ENCODE peak calls at places on chromosomes 4 and X, in seven cellular contexts. D is endothelial cell of umbilical vein, Y is GM23338, Q is PC-9, E is fibroblast of lung, C is PC-3, X is DND-41. O is an unnamed sample.
A peak's percentile ranks its signal among the peaks of the same experiment; 100 is the strongest.

GRCh38 chrX:116417968-116418367 is 18.4 kb upstream of the SLC6A14 start:
- DNase-seq in E (no peak), X (no peak), C (peak; percentile 69), Q (no peak), D (no peak), Y (no peak), O (peak; percentile 43)

GRCh38 chr4:104967034-104967401 is 179.7 kb upstream of the TET2 start:
- DNase-seq in E (no peak), Q (peak; percentile 44), C (peak; percentile 78), X (no peak), D (no peak), Y (no peak), O (peak; percentile 40)

GRCh38 chr4:180932365-180933001 is 1310.7 kb upstream of the TENM3 start:
- DNase-seq in X (no peak), Q (no peak), C (no peak), E (no peak), D (no peak), Y (no peak), O (no peak)

GRCh38 chr4:84681488-84682274 is 98.8 kb downstream of the CDS1 start:
- DNase-seq in Q (peak; percentile 11), E (peak; percentile 90), X (peak; percentile 36), Y (no peak), D (peak; percentile 41), C (peak; percentile 40), O (peak; percentile 58)

GRCh38 chrX:15645266-15645665 is 19.3 kb downstream of the CLTRN start:
- DNase-seq in X (no peak), Q (no peak), C (peak; percentile 12), E (no peak), D (no peak), Y (peak; percentile 1), O (no peak)

GRCh38 chr4:88202443-88202842 is 44.0 kb upstream of the ABCG2 start:
- DNase-seq in D (no peak), C (no peak), E (no peak), Q (no peak), X (no peak), Y (peak; percentile 23), O (no peak)

GRCh38 chrX:97096385-97096784 is 212.7 kb downstream of the RPA4 start:
- DNase-seq in D (no peak), Q (no peak), Y (no peak), X (peak; percentile 59), C (no peak), E (no peak), O (no peak)

GRCh38 chrX:10972731-10973130 is 138.4 kb upstream of the HCCS start:
- DNase-seq in Y (no peak), D (no peak), Q (no peak), C (no peak), X (no peak), E (peak; percentile 87), O (no peak)

GRCh38 chr4:42617030-42617429 is 39.9 kb downstream of the ATP8A1 start:
- DNase-seq in X (no peak), Y (no peak), E (no peak), Q (no peak), D (no peak), C (no peak), O (no peak)

GRCh38 chrX:45850197-45850774 is 649.6 kb upstream of the DIPK2B start:
- DNase-seq in Y (peak; percentile 21), Q (peak; percentile 5), X (peak; percentile 39), E (peak; percentile 35), C (peak; percentile 45), D (peak; percentile 28), O (peak; percentile 46)

GRCh38 chrX:132732236-132732635 is 226.2 kb downstream of the HS6ST2 start:
- DNase-seq in E (no peak), Y (no peak), X (no peak), D (no peak), C (no peak), Q (no peak), O (no peak)

GRCh38 chr4:891747-892146 is 40.4 kb downstream of the GAK start:
- DNase-seq in Q (peak; percentile 7), E (no peak), X (peak; percentile 29), D (no peak), C (no peak), Y (peak; percentile 75), O (no peak)

GRCh38 chrX:47637546-47638195 is 7.9 kb upstream of the CFP start:
- DNase-seq in C (no peak), X (no peak), Q (no peak), E (peak; percentile 41), D (peak; percentile 86), Y (peak; percentile 72), O (no peak)

GRCh38 chr4:5957091-5957490 is 61.1 kb downstream of the C4orf50 start:
- DNase-seq in Q (no peak), Y (no peak), E (no peak), D (no peak), C (no peak), X (no peak), O (no peak)

GRCh38 chr4:80266267-80266901 is at the start of gene FGF5:
- DNase-seq in D (peak; percentile 38), C (peak; percentile 76), Q (peak; percentile 43), E (peak; percentile 94), Y (peak; percentile 53), X (no peak), O (peak; percentile 90)

GRCh38 chr4:183250831-183251230 is 69.2 kb downstream of the CLDN22 start:
- DNase-seq in C (no peak), X (no peak), D (no peak), Q (no peak), E (no peak), Y (no peak), O (no peak)

DNA sequence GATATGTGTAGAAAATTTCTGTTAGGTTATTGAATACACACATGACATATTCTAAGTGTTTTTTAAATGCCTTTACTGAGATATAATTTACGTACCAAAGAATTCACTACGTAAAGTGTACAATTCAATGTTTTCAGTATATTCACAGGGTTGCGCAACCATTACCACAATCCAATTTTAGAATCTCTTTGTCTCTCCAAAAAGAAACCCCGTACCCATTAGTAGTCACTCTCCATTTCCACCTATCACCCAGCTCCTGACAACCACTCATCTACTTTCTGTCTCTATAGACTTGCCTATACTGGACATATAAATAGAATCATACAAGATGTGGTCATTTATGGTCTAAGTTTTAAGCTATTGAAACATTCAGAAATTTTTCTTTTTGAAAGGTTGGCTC is 53.0 kb upstream of the FBXW7 start:
- DNase-seq in C (no peak), Q (no peak), E (no peak), D (no peak), Y (no peak), X (no peak), O (no peak)
- TF ChIP-seq CTCF in C (no peak), Q (no peak), E (no peak), D (no peak), Y (no peak), X (no peak), O (no peak)

GRCh38 chr4:25759101-25759500 is 103.5 kb downstream of the SLC34A2 start:
- DNase-seq in X (no peak), E (no peak), Y (no peak), Q (no peak), D (no peak), C (no peak), O (no peak)
- TF ChIP-seq EZH2 in X (no peak), E (no peak), Y (no peak), Q (no peak), D (no peak), C (no peak), O (no peak)

GRCh38 chr4:45442466-45442865 is 681.4 kb downstream of the GABRG1 start:
- DNase-seq in Q (no peak), C (peak; percentile 46), Y (peak; percentile 51), D (no peak), E (no peak), X (no peak), O (peak; percentile 31)
- TF ChIP-seq CTCF in Q (peak; percentile 52), C (peak; percentile 63), Y (peak; percentile 76), D (no peak), E (peak; percentile 44), X (peak; percentile 28), O (peak; percentile 59)

DNA sequence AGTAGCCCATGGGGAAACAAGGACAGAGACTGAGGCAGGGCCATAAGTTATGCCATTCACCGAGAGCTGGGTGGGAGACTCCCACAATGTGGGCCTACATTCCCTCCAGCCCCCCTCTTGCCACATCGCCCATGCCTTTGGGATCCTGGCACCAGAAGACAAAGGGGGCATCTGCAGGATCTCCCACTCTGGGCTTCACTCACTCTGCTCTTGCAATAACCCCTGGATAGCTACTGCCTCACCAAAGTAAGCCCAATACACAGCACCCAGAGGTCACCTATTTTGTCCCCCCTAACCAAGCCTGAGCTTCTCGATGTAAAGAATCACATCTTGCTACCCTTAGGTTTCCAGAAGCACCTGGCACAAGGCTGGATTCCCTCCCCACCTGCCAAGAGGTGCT is 741 bp upstream of the RTL5 start:
- DNase-seq in D (no peak), X (no peak), C (no peak), Q (no peak), Y (no peak), E (no peak), O (no peak)
- TF ChIP-seq EZH2 in D (no peak), X (no peak), C (no peak), Q (no peak), Y (no peak), E (no peak), O (no peak)